ENCODE peak calls at places on chromosomes 5 and 9, in eight cellular contexts. R is upper lobe of right lung, G is uterus, C is GM23248, S is SK-N-SH, E is suprapubic skin, P is PC-9, O is ovary. L is an unnamed sample.

GRCh38 chr9:120221844-120222243 is 358.1 kb downstream of the CDK5RAP2 start:
- DNase-seq in C (no peak), O (no peak), G (no peak), P (no peak), R (no peak), S (no peak), E (no peak), L (no peak)

GRCh38 chr5:15206133-15206532 is 293.8 kb upstream of the FBXL7 start:
- DNase-seq in E (no peak), P (no peak), C (no peak), O (no peak), G (no peak), R (no peak), S (no peak), L (no peak)

GRCh38 chr5:80194470-80194869 is 61.4 kb downstream of the SERINC5 start:
- DNase-seq in R (no peak), O (no peak), G (no peak), E (no peak), C (no peak), P (no peak), S (no peak), L (no peak)

GRCh38 chr9:90979138-90979551 is 177.5 kb downstream of the SYK start:
- DNase-seq in O (no peak), G (no peak), S (no peak), R (peak; percentile 48), E (no peak), P (no peak), C (no peak), L (no peak)

GRCh38 chr9:135474915-135475314 is 4.7 kb upstream of the PPP1R26 start:
- DNase-seq in S (peak; percentile 83), O (no peak), C (peak; percentile 13), G (no peak), E (no peak), P (no peak), R (peak; percentile 80), L (no peak)

GRCh38 chr5:175129619-175130018 is 314.4 kb downstream of the DRD1 start:
- DNase-seq in P (no peak), S (no peak), E (no peak), R (no peak), O (no peak), G (no peak), C (no peak), L (no peak)

GRCh38 chr9:81685763-81686613 is 3.4 kb downstream of the TLE1 start:
- DNase-seq in S (no peak), O (no peak), P (peak; percentile 85), R (no peak), E (no peak), C (peak; percentile 42), G (no peak), L (no peak)

GRCh38 chr9:16058131-16058549 is 505.3 kb downstream of the CCDC171 start:
- DNase-seq in R (no peak), P (no peak), S (no peak), G (no peak), O (no peak), C (peak; percentile 76), E (no peak), L (no peak)

GRCh38 chr9:129886226-129887174 is 51.2 kb downstream of the USP20 start:
- DNase-seq in O (no peak), R (peak; percentile 65), G (no peak), S (no peak), C (no peak), P (no peak), E (no peak), L (no peak)

GRCh38 chr9:74953235-74953741 is 576 bp upstream of the C9orf40 start:
- DNase-seq in P (no peak), R (no peak), E (no peak), S (no peak), G (no peak), O (peak; percentile 24), C (peak; percentile 69), L (no peak)

GRCh38 chr5:134552301-134552700 is 26.8 kb downstream of the JADE2 start:
- DNase-seq in E (no peak), C (peak; percentile 95), P (no peak), S (no peak), G (no peak), O (peak; percentile 84), R (no peak), L (no peak)

GRCh38 chr5:1667648-1668140 is 131.9 kb downstream of the MRPL36 start:
- DNase-seq in O (no peak), R (peak; percentile 57), E (no peak), S (peak; percentile 43), C (no peak), P (no peak), G (no peak), L (peak; percentile 89)

GRCh38 chr5:81188962-81189361 is 44.2 kb upstream of the CKMT2 start:
- DNase-seq in R (no peak), P (no peak), E (no peak), G (no peak), O (no peak), C (no peak), S (no peak), L (no peak)

GRCh38 chr9:102631559-102631958 is 363.6 kb upstream of the CYLC2 start:
- DNase-seq in C (peak; percentile 10), G (no peak), R (no peak), O (no peak), P (no peak), S (no peak), E (no peak), L (no peak)

GRCh38 chr5:91849069-91849468 is 466.0 kb upstream of the ARRDC3 start:
- DNase-seq in O (no peak), E (no peak), G (no peak), R (no peak), C (no peak), P (no peak), S (no peak), L (no peak)

GRCh38 chr5:100746730-100747129 is 156.4 kb downstream of the ST8SIA4 start:
- DNase-seq in C (no peak), E (no peak), O (no peak), G (no peak), R (no peak), S (no peak), P (no peak), L (no peak)

GRCh38 chr9:120431268-120431667 is 148.7 kb downstream of the CDK5RAP2 start:
- DNase-seq in C (no peak), G (no peak), E (no peak), P (no peak), O (no peak), R (no peak), S (no peak), L (no peak)

GRCh38 chr9:137278061-137278912 is 761 bp downstream of the TOR4A start:
- DNase-seq in C (peak; percentile 62), R (peak; percentile 80), E (peak; percentile 71), S (peak; percentile 27), O (no peak), G (no peak), P (no peak), L (no peak)

GRCh38 chr9:108412755-108413154 is 443.0 kb downstream of the ACTL7B start:
- DNase-seq in G (no peak), S (no peak), R (no peak), C (peak; percentile 18), O (no peak), P (no peak), E (no peak), L (no peak)

DNA sequence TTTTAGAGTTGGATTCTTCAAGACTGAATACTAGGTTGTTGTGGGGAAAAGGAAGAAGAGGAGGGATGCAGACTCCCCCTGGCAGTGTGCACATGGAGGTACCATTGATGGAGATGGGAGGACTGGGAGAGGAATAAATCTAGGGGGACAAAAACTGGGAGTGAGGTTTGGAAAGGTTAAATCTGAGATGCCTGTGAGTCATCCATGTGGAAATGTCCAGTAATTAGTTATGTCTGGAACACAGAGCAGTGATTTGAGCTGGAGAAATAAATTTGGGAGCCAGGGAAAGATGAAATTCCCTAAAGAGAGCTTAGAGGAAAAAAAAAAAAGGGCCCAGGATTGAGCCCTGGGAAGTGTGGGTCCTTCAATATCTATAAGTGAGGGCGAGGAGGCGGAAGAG is 8.0 kb upstream of the CCIN start:
- DNase-seq in R (no peak), O (no peak), C (peak; percentile 70), P (no peak), E (no peak), G (no peak), S (no peak), L (no peak)
- H3K27ac ChIP-seq in R (no peak overlapping the region), O (no peak overlapping the region), C (peak overlapping the region; percentile 27), P (no peak overlapping the region), E (no peak overlapping the region), G (peak overlapping the region; percentile 96), S (no peak overlapping the region), L (peak overlapping the region; percentile 87)

GRCh38 chr5:140870221-140871201 is 1.8 kb downstream of the PCDHA11 start:
- DNase-seq in P (no peak), C (no peak), R (no peak), O (no peak), E (no peak), S (no peak), G (no peak), L (no peak)

GRCh38 chr5:140869555-140869886 is 764 bp downstream of the PCDHA11 start:
- DNase-seq in C (no peak), R (no peak), O (no peak), G (no peak), P (no peak), S (no peak), E (no peak), L (no peak)

GRCh38 chr5:140877262-140877581 is 2.1 kb downstream of the PCDHA12 start:
- DNase-seq in O (no peak), R (no peak), S (no peak), P (no peak), E (no peak), G (no peak), C (no peak), L (no peak)

GRCh38 chr5:140875085-140876065 is at the start of gene PCDHA12:
- DNase-seq in O (no peak), E (no peak), S (peak; percentile 70), R (no peak), G (no peak), C (no peak), P (no peak), L (no peak)
- H3K9me3 ChIP-seq in O (peaks cover 20% of the 10 kb centered on the region), E (peaks cover 23% of the 10 kb centered on the region), S (no peaks in the 10 kb centered on the region), R (no peaks in the 10 kb centered on the region), G (peaks cover 8% of the 10 kb centered on the region), C (no peaks in the 10 kb centered on the region), P (no peaks in the 10 kb centered on the region), L (peaks cover 25% of the 10 kb centered on the region)

GRCh38 chr9:219670-220365 is 5.2 kb downstream of the DOCK8 start:
- DNase-seq in E (no peak), S (no peak), R (no peak), P (no peak), O (no peak), G (no peak), C (no peak), L (no peak)
- H3K27ac ChIP-seq in E (no peak overlapping the region), S (no peak overlapping the region), R (no peak overlapping the region), P (no peak overlapping the region), O (no peak overlapping the region), G (no peak overlapping the region), C (no peak overlapping the region), L (peak overlapping the region; percentile 91)

GRCh38 chr5:2916076-2916682 is 164.7 kb upstream of the IRX2 start:
- DNase-seq in E (no peak), R (no peak), C (no peak), O (no peak), G (no peak), S (no peak), P (no peak), L (no peak)
- H3K9me3 ChIP-seq in E (no peaks in the 10 kb centered on the region), R (no peaks in the 10 kb centered on the region), C (no peaks in the 10 kb centered on the region), O (peaks cover 7% of the 10 kb centered on the region), G (no peaks in the 10 kb centered on the region), S (no peaks in the 10 kb centered on the region), P (no peaks in the 10 kb centered on the region), L (no peaks in the 10 kb centered on the region)

GRCh38 chr9:134293031-134293521 is 33.2 kb upstream of the RXRA start:
- DNase-seq in S (no peak), R (no peak), G (no peak), O (peak; percentile 22), C (no peak), E (no peak), P (no peak), L (no peak)
- H3K27ac ChIP-seq in S (peak overlapping the region; percentile 99), R (no peak overlapping the region), G (no peak overlapping the region), O (no peak overlapping the region), C (no peak overlapping the region), E (peak overlapping the region; percentile 53), P (no peak overlapping the region), L (no peak overlapping the region)

L was measured in esophagus muscularis mucosa.